ENCODE peak calls at places on chromosomes 2 and 18, in six cellular contexts. X, V, E, I, T and S are unnamed samples.

GRCh38 chr2:23445450-23445868 is 60.5 kb downstream of the KLHL29 start:
- DNase-seq in X (peak), V (no peak), E (no peak), I (no peak), T (peak), S (no peak)

GRCh38 chr18:57864615-57865121 is 61.6 kb upstream of the ATP8B1 start:
- DNase-seq in X (no peak), V (no peak), E (no peak), I (no peak), T (no peak), S (no peak)

GRCh38 chr2:149653831-149654445 is 66.4 kb upstream of the MMADHC start:
- DNase-seq in X (no peak), V (no peak), E (no peak), I (no peak), T (no peak), S (no peak)

GRCh38 chr2:172480301-172481218 is 53.2 kb downstream of the ITGA6 start:
- DNase-seq in X (no peak), V (peak), E (no peak), I (peak), T (peak), S (no peak)

GRCh38 chr2:70391988-70392387 is 90.1 kb upstream of the FAM136A start:
- DNase-seq in X (no peak), V (no peak), E (no peak), I (no peak), T (no peak), S (no peak)

GRCh38 chr2:43139996-43140621 is 86.3 kb downstream of the ZFP36L2 start:
- DNase-seq in X (no peak), V (no peak), E (no peak), I (no peak), T (no peak), S (no peak)

GRCh38 chr2:216308532-216308931 is 63.8 kb downstream of the MARCHF4 start:
- DNase-seq in X (no peak), V (peak), E (no peak), I (no peak), T (no peak), S (no peak)

GRCh38 chr2:223944704-223945531 is at the start of gene WDFY1:
- DNase-seq in X (peak), V (peak), E (peak), I (peak), T (peak), S (peak)

GRCh38 chr2:1633092-1633721 is 111.1 kb downstream of the PXDN start:
- DNase-seq in X (no peak), V (no peak), E (no peak), I (no peak), T (no peak), S (no peak)

GRCh38 chr2:222318026-222318711 is 19.4 kb upstream of the PAX3 start:
- DNase-seq in X (peak), V (peak), E (no peak), I (no peak), T (peak), S (peak)

GRCh38 chr2:84969511-84970265 is 1.3 kb upstream of the KCMF1 start:
- DNase-seq in X (no peak), V (peak), E (no peak), I (no peak), T (no peak), S (no peak)

GRCh38 chr2:62685986-62686625 is 19.4 kb upstream of the EHBP1 start:
- DNase-seq in X (no peak), V (no peak), E (no peak), I (no peak), T (no peak), S (no peak)

GRCh38 chr2:56127773-56128170 is 56.0 kb upstream of the CCDC85A start:
- DNase-seq in X (no peak), V (no peak), E (no peak), I (no peak), T (no peak), S (no peak)

GRCh38 chr2:173667014-173667413 is 298.2 kb downstream of the SP3 start:
- DNase-seq in X (no peak), V (no peak), E (no peak), I (no peak), T (no peak), S (no peak)

GRCh38 chr2:77521931-77522470 is at the start of gene LRRTM4:
- DNase-seq in X (no peak), V (no peak), E (no peak), I (no peak), T (no peak), S (no peak)

GRCh38 chr2:32559136-32559535 is 68.7 kb upstream of the TTC27 start:
- DNase-seq in X (no peak), V (no peak), E (peak), I (no peak), T (no peak), S (no peak)

GRCh38 chr2:134139615-134140014 is 114.3 kb upstream of the MGAT5 start:
- DNase-seq in X (no peak), V (no peak), E (no peak), I (no peak), T (no peak), S (no peak)

GRCh38 chr18:4455113-4455811 is at the start of gene DLGAP1:
- DNase-seq in X (no peak), V (peak), E (peak), I (peak), T (no peak), S (no peak)

GRCh38 chr18:13539050-13539449 is 187.3 kb downstream of the FAM210A start:
- DNase-seq in X (no peak), V (peak), E (no peak), I (no peak), T (no peak), S (no peak)

GRCh38 chr2:231336700-231337099 is 58.8 kb upstream of the B3GNT7 start:
- DNase-seq in X (no peak), V (no peak), E (no peak), I (peak), T (no peak), S (no peak)

GRCh38 chr18:59268127-59268721 is 5.0 kb downstream of the RAX start:
- DNase-seq in X (no peak), V (no peak), E (no peak), I (no peak), T (peak), S (no peak)

GRCh38 chr2:52340185-52340584 is 1308.3 kb upstream of the NRXN1 start:
- DNase-seq in X (no peak), V (no peak), E (no peak), I (no peak), T (no peak), S (no peak)

GRCh38 chr2:187500585-187501359 is 52.7 kb upstream of the CALCRL start:
- DNase-seq in X (peak), V (peak), E (no peak), I (no peak), T (no peak), S (peak)

GRCh38 chr2:176637497-176638166 is 368.4 kb downstream of the MTX2 start:
- DNase-seq in X (peak), V (no peak), E (no peak), I (peak), T (peak), S (no peak)

GRCh38 chr2:11940121-11940743 is 193.8 kb downstream of the LPIN1 start:
- DNase-seq in X (no peak), V (no peak), E (no peak), I (no peak), T (no peak), S (peak)

GRCh38 chr2:73111300-73112025 is 1.3 kb downstream of the RAB11FIP5 start:
- DNase-seq in X (no peak), V (peak), E (no peak), I (no peak), T (peak), S (peak)

GRCh38 chr2:149661844-149662243 is 74.3 kb upstream of the MMADHC start:
- DNase-seq in X (no peak), V (no peak), E (no peak), I (no peak), T (peak), S (no peak)

GRCh38 chr2:42959148-42959992 is 167.0 kb upstream of the HAAO start:
- DNase-seq in X (no peak), V (peak), E (no peak), I (no peak), T (no peak), S (no peak)

GRCh38 chr2:158202151-158202778 is 100.6 kb downstream of the UPP2 start:
- DNase-seq in X (no peak), V (no peak), E (no peak), I (no peak), T (no peak), S (no peak)

GRCh38 chr2:62944362-62944761 is 106.3 kb upstream of the OTX1 start:
- DNase-seq in X (no peak), V (no peak), E (no peak), I (no peak), T (no peak), S (no peak)

GRCh38 chr18:79426376-79427300 is 30.9 kb downstream of the NFATC1 start:
- DNase-seq in X (no peak), V (no peak), E (no peak), I (no peak), T (no peak), S (no peak)

GRCh38 chr18:49193896-49194295 is 243.1 kb upstream of the SMAD7 start:
- DNase-seq in X (no peak), V (no peak), E (no peak), I (no peak), T (no peak), S (no peak)

GRCh38 chr18:23634692-23635091 is 28.0 kb downstream of the ANKRD29 start:
- DNase-seq in X (no peak), V (no peak), E (no peak), I (no peak), T (no peak), S (no peak)